ENCODE peak calls at places on chromosomes 11 and 22, in seven cellular contexts. J, W, H, D, P, O and E are unnamed samples.

GRCh38 chr11:46017341-46017740 is 94.9 kb downstream of the LARGE2 start:
- DNase-seq in J (no peak), W (no peak), H (no peak), D (no peak), P (no peak), O (no peak), E (no peak)

GRCh38 chr11:78787696-78788095 is 213.0 kb upstream of the NARS2 start:
- DNase-seq in J (no peak), W (no peak), H (no peak), D (no peak), P (no peak), O (no peak), E (no peak)

GRCh38 chr11:113261709-113262475 is 52.5 kb upstream of the TTC12 start:
- DNase-seq in J (no peak), W (no peak), H (peak), D (no peak), P (no peak), O (no peak), E (no peak)

GRCh38 chr22:50625131-50625567 is 2.8 kb downstream of the ARSA start:
- DNase-seq in J (no peak), W (no peak), H (no peak), D (no peak), P (no peak), O (no peak), E (no peak)

GRCh38 chr11:65323813-65324212 is 9.1 kb downstream of the CDC42EP2 start:
- DNase-seq in J (no peak), W (no peak), H (no peak), D (no peak), P (no peak), O (no peak), E (no peak)

GRCh38 chr11:94880216-94880615 is 93.1 kb downstream of the CWC15 start:
- DNase-seq in J (no peak), W (peak), H (peak), D (no peak), P (no peak), O (no peak), E (no peak)

GRCh38 chr11:28657378-28658030 is 549.3 kb downstream of the METTL15 start:
- DNase-seq in J (no peak), W (no peak), H (peak), D (no peak), P (no peak), O (no peak), E (no peak)

GRCh38 chr11:102604875-102605274 is 20.3 kb downstream of the MMP20 start:
- DNase-seq in J (no peak), W (no peak), H (peak), D (no peak), P (no peak), O (no peak), E (no peak)

GRCh38 chr11:118621898-118622375 is 14.5 kb downstream of the PHLDB1 start:
- DNase-seq in J (no peak), W (no peak), H (no peak), D (no peak), P (no peak), O (no peak), E (no peak)

GRCh38 chr11:1752907-1753425 is 2.6 kb upstream of the IFITM10 start:
- DNase-seq in J (no peak), W (no peak), H (no peak), D (no peak), P (no peak), O (no peak), E (no peak)

GRCh38 chr11:16992846-16993245 is 21.4 kb downstream of the PLEKHA7 start:
- DNase-seq in J (no peak), W (no peak), H (no peak), D (no peak), P (no peak), O (no peak), E (no peak)

GRCh38 chr11:117439256-117439655 is 111.6 kb downstream of the CEP164 start:
- DNase-seq in J (no peak), W (no peak), H (no peak), D (no peak), P (no peak), O (no peak), E (no peak)